ENCODE peak calls at places on chromosome 22, in four cellular contexts. One of them, this sample, is unnamed.

GRCh38 chr22:29187831-29188230 is 17.9 kb upstream of the EMID1 start:
- DNase-seq in stomach: no peak
- DNase-seq in BJ: no peak
- DNase-seq in foreskin fibroblast: no peak
- DNase-seq in this sample: no peak

GRCh38 chr22:30664798-30665197 is 2.9 kb downstream of the DUSP18 start:
- DNase-seq in stomach: no peak
- DNase-seq in BJ: no peak
- DNase-seq in foreskin fibroblast: no peak
- DNase-seq in this sample: no peak

GRCh38 chr22:27262371-27262770 is 539.2 kb downstream of the MN1 start:
- DNase-seq in stomach: no peak
- DNase-seq in BJ: no peak
- DNase-seq in foreskin fibroblast: no peak
- DNase-seq in this sample: no peak

GRCh38 chr22:45202333-45203149 is 38.2 kb downstream of the KIAA0930 start:
- DNase-seq in stomach: no peak
- DNase-seq in BJ: no peak
- DNase-seq in foreskin fibroblast: no peak
- DNase-seq in this sample: no peak

GRCh38 chr22:37639070-37639760 is at the start of gene SH3BP1:
- DNase-seq in stomach: peak; percentile 59
- DNase-seq in BJ: no peak
- DNase-seq in foreskin fibroblast: no peak
- DNase-seq in this sample: no peak

GRCh38 chr22:46992121-46992731 is 229.8 kb downstream of the TBC1D22A start:
- DNase-seq in stomach: no peak
- DNase-seq in BJ: no peak
- DNase-seq in foreskin fibroblast: no peak
- DNase-seq in this sample: no peak

GRCh38 chr22:25199726-25200520 is at the start of gene CRYBB3:
- DNase-seq in stomach: no peak
- DNase-seq in BJ: no peak
- DNase-seq in foreskin fibroblast: no peak
- DNase-seq in this sample: no peak

GRCh38 chr22:33126881-33127280 is 68.7 kb upstream of the SYN3 start:
- DNase-seq in stomach: no peak
- DNase-seq in BJ: no peak
- DNase-seq in foreskin fibroblast: no peak
- DNase-seq in this sample: no peak

GRCh38 chr22:22474733-22475132 is 33.8 kb downstream of the ZNF280B start:
- DNase-seq in stomach: no peak
- DNase-seq in BJ: no peak
- DNase-seq in foreskin fibroblast: no peak
- DNase-seq in this sample: no peak

GRCh38 chr22:29226246-29226981 is 20.7 kb downstream of the EMID1 start:
- DNase-seq in stomach: no peak
- DNase-seq in BJ: no peak
- DNase-seq in foreskin fibroblast: no peak
- DNase-seq in this sample: no peak

GRCh38 chr22:48405741-48406140 is 1421.9 kb downstream of the BRD1 start:
- DNase-seq in stomach: no peak
- DNase-seq in BJ: no peak
- DNase-seq in foreskin fibroblast: no peak
- DNase-seq in this sample: peak; percentile 7

GRCh38 chr22:47299879-47300697 is 537.6 kb downstream of the TBC1D22A start:
- DNase-seq in stomach: peak; percentile 22
- DNase-seq in BJ: no peak
- DNase-seq in foreskin fibroblast: no peak
- DNase-seq in this sample: peak; percentile 82

GRCh38 chr22:17057959-17058814 is 26.6 kb upstream of the IL17RA start:
- DNase-seq in stomach: peak; percentile 75
- DNase-seq in BJ: no peak
- DNase-seq in foreskin fibroblast: peak; percentile 48
- DNase-seq in this sample: peak; percentile 89

GRCh38 chr22:24441406-24442351 is 14.3 kb downstream of the ADORA2A start:
- DNase-seq in stomach: peak; percentile 21
- DNase-seq in BJ: no peak
- DNase-seq in foreskin fibroblast: no peak
- DNase-seq in this sample: no peak

GRCh38 chr22:46036558-46037408 is 59.8 kb upstream of the WNT7B start:
- DNase-seq in stomach: peak; percentile 58
- DNase-seq in BJ: no peak
- DNase-seq in foreskin fibroblast: no peak
- DNase-seq in this sample: no peak

GRCh38 chr22:32478994-32479393 is 4.4 kb downstream of the FBXO7 start:
- DNase-seq in stomach: no peak
- DNase-seq in BJ: no peak
- DNase-seq in foreskin fibroblast: no peak
- DNase-seq in this sample: no peak

GRCh38 chr22:37774728-37775127 is 33.0 kb upstream of the GCAT start:
- DNase-seq in stomach: no peak
- DNase-seq in BJ: no peak
- DNase-seq in foreskin fibroblast: no peak
- DNase-seq in this sample: no peak

GRCh38 chr22:49170053-49170452 is 657.6 kb downstream of the BRD1 start:
- DNase-seq in stomach: no peak
- DNase-seq in BJ: no peak
- DNase-seq in foreskin fibroblast: no peak
- DNase-seq in this sample: no peak

GRCh38 chr22:29617922-29618629 is 14.6 kb downstream of the NF2 start:
- DNase-seq in stomach: no peak
- DNase-seq in BJ: no peak
- DNase-seq in foreskin fibroblast: no peak
- DNase-seq in this sample: no peak

GRCh38 chr22:46352691-46353386 is 17.3 kb downstream of the TRMU start:
- DNase-seq in stomach: peak; percentile 74
- DNase-seq in BJ: no peak
- DNase-seq in foreskin fibroblast: no peak
- DNase-seq in this sample: no peak

GRCh38 chr22:44567846-44568493 is 69.9 kb upstream of the RTL6 start:
- DNase-seq in stomach: peak; percentile 57
- DNase-seq in BJ: no peak
- DNase-seq in foreskin fibroblast: peak; percentile 24
- DNase-seq in this sample: no peak

GRCh38 chr22:48153726-48154125 is 1391.3 kb downstream of the TBC1D22A start:
- DNase-seq in stomach: no peak
- DNase-seq in BJ: no peak
- DNase-seq in foreskin fibroblast: no peak
- DNase-seq in this sample: no peak

GRCh38 chr22:49255154-49255553 is 572.5 kb downstream of the BRD1 start:
- DNase-seq in stomach: peak; percentile 1
- DNase-seq in BJ: no peak
- DNase-seq in foreskin fibroblast: no peak
- DNase-seq in this sample: peak; percentile 71

GRCh38 chr22:37544955-37545702 is 15.2 kb upstream of the CDC42EP1 start:
- DNase-seq in stomach: peak; percentile 90
- DNase-seq in BJ: no peak
- DNase-seq in foreskin fibroblast: peak; percentile 53
- DNase-seq in this sample: peak; percentile 91

GRCh38 chr22:28773461-28773867 is 969 bp downstream of the CCDC117 start:
- DNase-seq in stomach: no peak
- DNase-seq in BJ: peak; percentile 41
- DNase-seq in foreskin fibroblast: peak; percentile 48
- DNase-seq in this sample: no peak

GRCh38 chr22:46976130-46976529 is 213.7 kb downstream of the TBC1D22A start:
- DNase-seq in stomach: no peak
- DNase-seq in BJ: no peak
- DNase-seq in foreskin fibroblast: no peak
- DNase-seq in this sample: no peak

GRCh38 chr22:31230871-31231621 is 18.9 kb downstream of the LIMK2 start:
- DNase-seq in stomach: peak; percentile 68
- DNase-seq in BJ: no peak
- DNase-seq in foreskin fibroblast: peak; percentile 47
- DNase-seq in this sample: no peak

GRCh38 chr22:25702571-25703167 is 39.3 kb upstream of the MYO18B start:
- DNase-seq in stomach: no peak
- DNase-seq in BJ: no peak
- DNase-seq in foreskin fibroblast: no peak
- DNase-seq in this sample: no peak

DNA sequence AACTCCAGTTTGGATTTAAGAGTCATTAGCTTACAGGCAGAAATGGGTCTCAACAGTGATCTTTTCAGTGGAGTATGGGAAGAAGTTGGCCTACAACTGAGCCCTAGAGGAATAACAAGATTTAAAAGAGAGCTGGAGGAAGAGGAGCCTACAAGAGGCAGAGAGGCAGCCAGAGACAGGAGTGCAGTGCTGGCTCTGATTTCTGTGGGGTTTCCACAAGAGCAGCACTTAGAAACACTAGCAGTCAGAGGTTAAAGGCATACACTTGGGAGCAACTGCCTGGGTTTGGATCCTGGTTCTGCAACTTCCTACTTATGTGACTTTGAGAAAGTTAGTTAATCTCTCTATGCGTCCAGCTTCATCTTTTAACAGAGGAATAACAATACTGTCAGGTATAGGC is 17.9 kb downstream of the APOL5 start:
- DNase-seq in stomach: no peak
- DNase-seq in BJ: no peak
- DNase-seq in foreskin fibroblast: no peak
- DNase-seq in this sample: peak; percentile 51
- TF ChIP-seq CTCF in stomach: no peak
- TF ChIP-seq CTCF in BJ: no peak
- TF ChIP-seq CTCF in foreskin fibroblast: no peak
- TF ChIP-seq CTCF in this sample: no peak

GRCh38 chr22:20116951-20117645 is at the start of gene TRMT2A:
- DNase-seq in stomach: peak; percentile 99
- DNase-seq in BJ: peak; percentile 77
- DNase-seq in foreskin fibroblast: peak; percentile 99
- DNase-seq in this sample: peak; percentile 99
- TF ChIP-seq CTCF in stomach: no peak
- TF ChIP-seq CTCF in BJ: no peak
- TF ChIP-seq CTCF in foreskin fibroblast: no peak
- TF ChIP-seq CTCF in this sample: no peak

DNA sequence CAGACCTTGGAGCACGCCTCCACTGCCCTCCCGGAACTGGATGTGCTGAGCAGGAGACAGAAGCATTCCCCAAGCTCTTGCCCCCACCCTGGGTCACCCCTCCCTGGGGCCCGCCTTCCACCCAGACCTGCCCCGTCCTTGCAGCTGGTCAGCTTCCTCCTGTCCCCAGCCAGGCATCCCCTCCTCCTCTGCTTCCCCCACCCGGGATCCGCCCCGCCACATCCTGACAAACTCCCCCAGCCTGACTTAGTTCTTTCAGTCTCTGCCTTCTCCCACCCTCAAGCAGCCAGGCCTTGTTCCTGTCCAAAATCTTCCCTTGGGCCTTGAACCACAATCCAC is 1.1 kb upstream of the PLXNB2 start:
- DNase-seq in stomach: no peak
- DNase-seq in BJ: peak; percentile 57
- DNase-seq in foreskin fibroblast: peak; percentile 78
- DNase-seq in this sample: no peak
- TF ChIP-seq CTCF in stomach: no peak
- TF ChIP-seq CTCF in BJ: no peak
- TF ChIP-seq CTCF in foreskin fibroblast: no peak
- TF ChIP-seq CTCF in this sample: no peak

DNA sequence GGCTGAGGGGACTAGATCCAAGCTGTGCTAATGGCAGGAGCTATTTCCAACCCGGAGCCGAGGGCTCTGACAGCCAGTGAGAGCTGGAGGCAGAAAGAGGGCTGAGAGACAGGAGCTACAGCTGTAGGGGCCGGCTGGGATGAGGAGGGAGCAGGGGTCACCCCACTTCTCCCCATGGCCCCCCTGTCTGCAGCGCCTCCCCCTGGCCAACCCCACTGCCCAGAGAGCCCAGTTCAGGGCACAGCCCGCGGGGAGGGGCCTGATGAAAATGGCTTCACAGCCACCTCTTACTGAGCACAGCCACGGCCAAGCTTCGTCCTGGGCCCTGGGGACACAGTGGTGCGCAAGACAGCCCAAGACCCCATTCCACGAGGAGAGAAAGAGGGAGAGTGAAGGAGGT is 27.9 kb downstream of the RPL3 start:
- DNase-seq in stomach: no peak
- DNase-seq in BJ: no peak
- DNase-seq in foreskin fibroblast: no peak
- DNase-seq in this sample: no peak
- TF ChIP-seq CTCF in stomach: no peak
- TF ChIP-seq CTCF in BJ: no peak
- TF ChIP-seq CTCF in foreskin fibroblast: no peak
- TF ChIP-seq CTCF in this sample: peak; percentile 21

GRCh38 chr22:19477321-19478085 is 1.5 kb downstream of the UFD1 start:
- DNase-seq in stomach: no peak
- DNase-seq in BJ: no peak
- DNase-seq in foreskin fibroblast: no peak
- DNase-seq in this sample: no peak
- TF ChIP-seq CTCF in stomach: no peak
- TF ChIP-seq CTCF in BJ: peak; percentile 39
- TF ChIP-seq CTCF in foreskin fibroblast: peak; percentile 12
- TF ChIP-seq CTCF in this sample: peak; percentile 41

DNA sequence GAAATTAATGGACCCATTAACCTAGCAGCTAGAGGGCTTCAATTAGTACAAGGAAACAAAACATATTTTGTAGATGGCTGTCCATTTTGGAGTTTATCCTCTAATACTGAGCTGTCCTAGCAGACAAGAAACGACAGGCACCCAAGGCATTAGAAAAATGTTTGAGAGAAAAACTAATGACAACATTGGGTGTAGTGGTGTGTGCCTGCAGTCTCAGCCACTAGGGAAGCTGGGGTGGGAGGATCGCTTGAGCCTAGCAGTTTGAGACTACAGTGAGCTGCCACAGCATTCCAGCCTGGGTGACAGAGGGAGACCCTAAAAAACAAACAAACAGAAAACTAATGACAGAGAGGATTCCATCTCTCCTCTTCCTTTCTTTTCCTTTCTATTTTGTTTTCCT is 1.5 kb downstream of the A4GALT start:
- DNase-seq in stomach: no peak
- DNase-seq in BJ: no peak
- DNase-seq in foreskin fibroblast: no peak
- DNase-seq in this sample: no peak
- TF ChIP-seq CTCF in stomach: no peak
- TF ChIP-seq CTCF in BJ: no peak
- TF ChIP-seq CTCF in foreskin fibroblast: no peak
- TF ChIP-seq CTCF in this sample: no peak

DNA sequence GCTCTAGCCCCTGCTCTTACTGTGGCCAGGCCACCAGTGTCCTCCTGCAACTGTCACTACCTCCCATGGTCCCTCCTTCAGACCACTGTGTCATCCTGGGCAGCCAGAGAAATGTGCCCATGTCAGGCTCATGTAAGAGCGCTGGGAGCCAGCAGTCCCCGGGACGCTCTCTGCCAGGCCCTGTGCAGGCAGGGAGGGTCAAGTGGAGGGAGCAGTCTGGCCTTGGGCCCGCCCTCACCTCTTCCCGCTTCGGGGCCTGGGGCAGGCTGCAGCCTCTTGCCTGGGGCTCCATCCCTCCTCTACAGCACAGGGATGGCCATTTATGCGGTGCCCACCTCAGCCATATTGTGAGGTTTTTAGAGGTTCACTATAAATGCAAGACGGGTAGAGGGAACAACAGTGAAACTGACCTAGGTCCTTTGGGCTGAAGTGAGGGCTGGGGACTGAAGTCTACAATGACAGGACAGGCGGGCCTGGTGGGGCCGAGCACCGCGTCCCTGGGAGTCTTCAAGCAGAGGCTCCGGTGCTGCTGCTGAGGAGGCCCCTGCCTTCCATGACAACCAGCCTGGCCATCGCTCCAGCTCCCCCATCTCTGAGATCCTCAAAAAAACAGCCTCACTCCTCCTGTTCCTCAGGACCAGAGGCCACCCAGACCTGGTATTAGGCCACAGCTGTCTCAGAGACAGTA is 54.9 kb upstream of the TTLL12 start:
- DNase-seq in stomach: no peak
- DNase-seq in BJ: no peak
- DNase-seq in foreskin fibroblast: no peak
- DNase-seq in this sample: no peak
- TF ChIP-seq CTCF in stomach: no peak
- TF ChIP-seq CTCF in BJ: no peak
- TF ChIP-seq CTCF in foreskin fibroblast: no peak
- TF ChIP-seq CTCF in this sample: no peak

This sample was measured in osteocyte.